ENCODE peak calls at places on chromosomes 16 and 17, in nine cellular contexts. C is foreskin melanocyte; E is NCI-H1417 treated with DMSO at 0.1 percent for 48 hours; S is endothelial cell of umbilical vein; F is iris pigment epithelial cell; Z is SW 1271; M is stimulated activated naive CD8-positive, alpha-beta T cell treated with anti-CD3 and anti-CD28 coated beads, Interleukin-15, Interleukin-2, amounts not matched to agents 100 U/mL and 50 U/mL, for 24 hours; U is C1 segment of cervical spinal cord; J is hippocampal formation. A is an unnamed sample.

GRCh38 chr17:57418463-57419246 is 162.3 kb downstream of the MSI2 start:
- DNase-seq in C (no peak), E (no peak), S (no peak), F (no peak), Z (no peak), M (no peak), U (no peak), J (no peak), A (no peak)

GRCh38 chr16:7679899-7680298 is 347.3 kb downstream of the RBFOX1 start:
- DNase-seq in C (no peak), E (no peak), S (no peak), F (no peak), Z (no peak), M (no peak), U (no peak), J (no peak), A (no peak)

GRCh38 chr16:31474173-31474714 is 2.3 kb downstream of the TGFB1I1 start:
- DNase-seq in C (no peak), E (no peak), S (no peak), F (peak), Z (no peak), M (no peak), U (no peak), J (no peak), A (no peak)

GRCh38 chr17:152860-153420 is 15.6 kb downstream of the SCGB1C2 start:
- DNase-seq in C (no peak), E (no peak), S (no peak), F (no peak), Z (no peak), M (no peak), U (no peak), J (no peak), A (no peak)

GRCh38 chr16:89822188-89823086 is 5.8 kb upstream of the SPIRE2 start:
- DNase-seq in C (no peak), E (no peak), S (no peak), F (peak), Z (no peak), M (no peak), U (no peak), J (no peak), A (no peak)

GRCh38 chr17:8935194-8935593 is 30.3 kb downstream of the PIK3R5 start:
- DNase-seq in C (no peak), E (no peak), S (no peak), F (peak), Z (no peak), M (peak), U (no peak), J (no peak), A (no peak)

GRCh38 chr17:54968954-54969400 is 412 bp downstream of the STXBP4 start:
- DNase-seq in C (peak), E (no peak), S (no peak), F (peak), Z (peak), M (no peak), U (peak), J (no peak), A (no peak)

GRCh38 chr17:43774304-43775250 is 4.2 kb downstream of the DUSP3 start:
- DNase-seq in C (no peak), E (no peak), S (no peak), F (no peak), Z (no peak), M (no peak), U (no peak), J (no peak), A (no peak)